ENCODE peak calls at places on chromosomes 11 and 22, in four cellular contexts. One of them, this sample, is unnamed.

GRCh38 chr22:44575344-44576268 is 77.6 kb upstream of the RTL6 start:
- DNase-seq in NCI-H1105 treated with DMSO at 0.1 percent for 48 hours: no peak
- DNase-seq in AG08395: no peak
- DNase-seq in activated effector memory CD4-positive, alpha-beta T cell treated with Interleukin-2 at 50 U/mL for 16 hours: no peak
- DNase-seq in this sample: no peak

GRCh38 chr22:39729141-39729934 is 158.8 kb downstream of the CACNA1I start:
- DNase-seq in NCI-H1105 treated with DMSO at 0.1 percent for 48 hours: no peak
- DNase-seq in AG08395: no peak
- DNase-seq in activated effector memory CD4-positive, alpha-beta T cell treated with Interleukin-2 at 50 U/mL for 16 hours: no peak
- DNase-seq in this sample: no peak

GRCh38 chr22:38353701-38354100 is 36.5 kb upstream of the CSNK1E start:
- DNase-seq in NCI-H1105 treated with DMSO at 0.1 percent for 48 hours: no peak
- DNase-seq in AG08395: no peak
- DNase-seq in activated effector memory CD4-positive, alpha-beta T cell treated with Interleukin-2 at 50 U/mL for 16 hours: no peak
- DNase-seq in this sample: no peak

GRCh38 chr11:111933872-111934271 is 3.3 kb upstream of the DIXDC1 start:
- DNase-seq in NCI-H1105 treated with DMSO at 0.1 percent for 48 hours: no peak
- DNase-seq in AG08395: no peak
- DNase-seq in activated effector memory CD4-positive, alpha-beta T cell treated with Interleukin-2 at 50 U/mL for 16 hours: no peak
- DNase-seq in this sample: no peak

GRCh38 chr11:82906931-82907330 is 5.4 kb downstream of the DDIAS start:
- DNase-seq in NCI-H1105 treated with DMSO at 0.1 percent for 48 hours: no peak
- DNase-seq in AG08395: no peak
- DNase-seq in activated effector memory CD4-positive, alpha-beta T cell treated with Interleukin-2 at 50 U/mL for 16 hours: no peak
- DNase-seq in this sample: no peak

GRCh38 chr11:71263391-71263790 is 11.0 kb upstream of the SHANK2 start:
- DNase-seq in NCI-H1105 treated with DMSO at 0.1 percent for 48 hours: no peak
- DNase-seq in AG08395: no peak
- DNase-seq in activated effector memory CD4-positive, alpha-beta T cell treated with Interleukin-2 at 50 U/mL for 16 hours: no peak
- DNase-seq in this sample: no peak

GRCh38 chr11:65700377-65700776 is 11.7 kb upstream of the KAT5 start:
- DNase-seq in NCI-H1105 treated with DMSO at 0.1 percent for 48 hours: no peak
- DNase-seq in AG08395: no peak
- DNase-seq in activated effector memory CD4-positive, alpha-beta T cell treated with Interleukin-2 at 50 U/mL for 16 hours: no peak
- DNase-seq in this sample: no peak

GRCh38 chr11:87125257-87125656 is 87.5 kb downstream of the TMEM135 start:
- DNase-seq in NCI-H1105 treated with DMSO at 0.1 percent for 48 hours: no peak
- DNase-seq in AG08395: no peak
- DNase-seq in activated effector memory CD4-positive, alpha-beta T cell treated with Interleukin-2 at 50 U/mL for 16 hours: no peak
- DNase-seq in this sample: no peak

GRCh38 chr11:40722179-40722795 is 737.2 kb downstream of the LRRC4C start:
- DNase-seq in NCI-H1105 treated with DMSO at 0.1 percent for 48 hours: no peak
- DNase-seq in AG08395: no peak
- DNase-seq in activated effector memory CD4-positive, alpha-beta T cell treated with Interleukin-2 at 50 U/mL for 16 hours: no peak
- DNase-seq in this sample: no peak

GRCh38 chr11:109641549-109641948 is 219.6 kb downstream of the C11orf87 start:
- DNase-seq in NCI-H1105 treated with DMSO at 0.1 percent for 48 hours: no peak
- DNase-seq in AG08395: peak
- DNase-seq in activated effector memory CD4-positive, alpha-beta T cell treated with Interleukin-2 at 50 U/mL for 16 hours: no peak
- DNase-seq in this sample: no peak

GRCh38 chr11:33480636-33481035 is 220.0 kb downstream of the C11orf91 start:
- DNase-seq in NCI-H1105 treated with DMSO at 0.1 percent for 48 hours: no peak
- DNase-seq in AG08395: no peak
- DNase-seq in activated effector memory CD4-positive, alpha-beta T cell treated with Interleukin-2 at 50 U/mL for 16 hours: no peak
- DNase-seq in this sample: no peak

GRCh38 chr11:74546752-74547151 is 45.6 kb upstream of the POLD3 start:
- DNase-seq in NCI-H1105 treated with DMSO at 0.1 percent for 48 hours: no peak
- DNase-seq in AG08395: no peak
- DNase-seq in activated effector memory CD4-positive, alpha-beta T cell treated with Interleukin-2 at 50 U/mL for 16 hours: no peak
- DNase-seq in this sample: no peak

GRCh38 chr22:45272498-45272897 is 12.3 kb upstream of the UPK3A start:
- DNase-seq in NCI-H1105 treated with DMSO at 0.1 percent for 48 hours: no peak
- DNase-seq in AG08395: no peak
- DNase-seq in activated effector memory CD4-positive, alpha-beta T cell treated with Interleukin-2 at 50 U/mL for 16 hours: no peak
- DNase-seq in this sample: no peak

GRCh38 chr11:131248588-131248987 is 121.8 kb upstream of the NTM start:
- DNase-seq in NCI-H1105 treated with DMSO at 0.1 percent for 48 hours: no peak
- DNase-seq in AG08395: no peak
- DNase-seq in activated effector memory CD4-positive, alpha-beta T cell treated with Interleukin-2 at 50 U/mL for 16 hours: no peak
- DNase-seq in this sample: no peak

GRCh38 chr11:116207349-116207748 is 565.4 kb downstream of the BUD13 start:
- DNase-seq in NCI-H1105 treated with DMSO at 0.1 percent for 48 hours: peak
- DNase-seq in AG08395: no peak
- DNase-seq in activated effector memory CD4-positive, alpha-beta T cell treated with Interleukin-2 at 50 U/mL for 16 hours: no peak
- DNase-seq in this sample: no peak

GRCh38 chr11:119382101-119382500 is 611 bp upstream of the USP2 start:
- DNase-seq in NCI-H1105 treated with DMSO at 0.1 percent for 48 hours: no peak
- DNase-seq in AG08395: no peak
- DNase-seq in activated effector memory CD4-positive, alpha-beta T cell treated with Interleukin-2 at 50 U/mL for 16 hours: no peak
- DNase-seq in this sample: no peak

GRCh38 chr11:35364101-35364780 is 55.1 kb downstream of the SLC1A2 start:
- DNase-seq in NCI-H1105 treated with DMSO at 0.1 percent for 48 hours: no peak
- DNase-seq in AG08395: peak
- DNase-seq in activated effector memory CD4-positive, alpha-beta T cell treated with Interleukin-2 at 50 U/mL for 16 hours: no peak
- DNase-seq in this sample: peak

GRCh38 chr11:64299847-64300648 is at the start of gene CATSPERZ:
- DNase-seq in NCI-H1105 treated with DMSO at 0.1 percent for 48 hours: no peak
- DNase-seq in AG08395: no peak
- DNase-seq in activated effector memory CD4-positive, alpha-beta T cell treated with Interleukin-2 at 50 U/mL for 16 hours: no peak
- DNase-seq in this sample: peak

GRCh38 chr11:7846003-7846402 is 49.3 kb upstream of the OR5P2 start:
- DNase-seq in NCI-H1105 treated with DMSO at 0.1 percent for 48 hours: no peak
- DNase-seq in AG08395: no peak
- DNase-seq in activated effector memory CD4-positive, alpha-beta T cell treated with Interleukin-2 at 50 U/mL for 16 hours: no peak
- DNase-seq in this sample: no peak

GRCh38 chr11:26878959-26879581 is 114.8 kb upstream of the FIBIN start:
- DNase-seq in NCI-H1105 treated with DMSO at 0.1 percent for 48 hours: no peak
- DNase-seq in AG08395: no peak
- DNase-seq in activated effector memory CD4-positive, alpha-beta T cell treated with Interleukin-2 at 50 U/mL for 16 hours: no peak
- DNase-seq in this sample: no peak

GRCh38 chr11:34263462-34264186 is 94.2 kb downstream of the ABTB2 start:
- DNase-seq in NCI-H1105 treated with DMSO at 0.1 percent for 48 hours: peak
- DNase-seq in AG08395: peak
- DNase-seq in activated effector memory CD4-positive, alpha-beta T cell treated with Interleukin-2 at 50 U/mL for 16 hours: no peak
- DNase-seq in this sample: peak

GRCh38 chr11:32893091-32893946 is 708 bp downstream of the QSER1 start:
- DNase-seq in NCI-H1105 treated with DMSO at 0.1 percent for 48 hours: peak
- DNase-seq in AG08395: peak
- DNase-seq in activated effector memory CD4-positive, alpha-beta T cell treated with Interleukin-2 at 50 U/mL for 16 hours: peak
- DNase-seq in this sample: peak

GRCh38 chr11:118152552-118153471 is at the start of gene SCN4B:
- DNase-seq in NCI-H1105 treated with DMSO at 0.1 percent for 48 hours: peak
- DNase-seq in AG08395: peak
- DNase-seq in activated effector memory CD4-positive, alpha-beta T cell treated with Interleukin-2 at 50 U/mL for 16 hours: no peak
- DNase-seq in this sample: peak

GRCh38 chr22:26053737-26054316 is 115.4 kb upstream of the SEZ6L start:
- DNase-seq in NCI-H1105 treated with DMSO at 0.1 percent for 48 hours: no peak
- DNase-seq in AG08395: no peak
- DNase-seq in activated effector memory CD4-positive, alpha-beta T cell treated with Interleukin-2 at 50 U/mL for 16 hours: no peak
- DNase-seq in this sample: no peak

GRCh38 chr11:933002-933820 is 7.5 kb downstream of the AP2A2 start:
- DNase-seq in NCI-H1105 treated with DMSO at 0.1 percent for 48 hours: no peak
- DNase-seq in AG08395: no peak
- DNase-seq in activated effector memory CD4-positive, alpha-beta T cell treated with Interleukin-2 at 50 U/mL for 16 hours: no peak
- DNase-seq in this sample: no peak

GRCh38 chr11:67298786-67299185 is 4.5 kb upstream of the SSH3 start:
- DNase-seq in NCI-H1105 treated with DMSO at 0.1 percent for 48 hours: no peak
- DNase-seq in AG08395: no peak
- DNase-seq in activated effector memory CD4-positive, alpha-beta T cell treated with Interleukin-2 at 50 U/mL for 16 hours: no peak
- DNase-seq in this sample: peak

GRCh38 chr11:115581871-115582639 is 77.8 kb upstream of the CADM1 start:
- DNase-seq in NCI-H1105 treated with DMSO at 0.1 percent for 48 hours: peak
- DNase-seq in AG08395: no peak
- DNase-seq in activated effector memory CD4-positive, alpha-beta T cell treated with Interleukin-2 at 50 U/mL for 16 hours: no peak
- DNase-seq in this sample: no peak

GRCh38 chr22:28594784-28595324 is 84.8 kb downstream of the TTC28 start:
- DNase-seq in NCI-H1105 treated with DMSO at 0.1 percent for 48 hours: peak
- DNase-seq in AG08395: peak
- DNase-seq in activated effector memory CD4-positive, alpha-beta T cell treated with Interleukin-2 at 50 U/mL for 16 hours: no peak
- DNase-seq in this sample: no peak

GRCh38 chr22:36224245-36224644 is 15.1 kb downstream of the APOL2 start:
- DNase-seq in NCI-H1105 treated with DMSO at 0.1 percent for 48 hours: no peak
- DNase-seq in AG08395: no peak
- DNase-seq in activated effector memory CD4-positive, alpha-beta T cell treated with Interleukin-2 at 50 U/mL for 16 hours: no peak
- DNase-seq in this sample: no peak

GRCh38 chr22:35708453-35708852 is 9.2 kb upstream of the APOL5 start:
- DNase-seq in NCI-H1105 treated with DMSO at 0.1 percent for 48 hours: no peak
- DNase-seq in AG08395: no peak
- DNase-seq in activated effector memory CD4-positive, alpha-beta T cell treated with Interleukin-2 at 50 U/mL for 16 hours: no peak
- DNase-seq in this sample: no peak

GRCh38 chr22:25942126-25942988 is 200.4 kb downstream of the MYO18B start:
- DNase-seq in NCI-H1105 treated with DMSO at 0.1 percent for 48 hours: no peak
- DNase-seq in AG08395: no peak
- DNase-seq in activated effector memory CD4-positive, alpha-beta T cell treated with Interleukin-2 at 50 U/mL for 16 hours: no peak
- DNase-seq in this sample: no peak

GRCh38 chr11:73295259-73295995 is 12.6 kb upstream of the ARHGEF17 start:
- DNase-seq in NCI-H1105 treated with DMSO at 0.1 percent for 48 hours: peak
- DNase-seq in AG08395: peak
- DNase-seq in activated effector memory CD4-positive, alpha-beta T cell treated with Interleukin-2 at 50 U/mL for 16 hours: peak
- DNase-seq in this sample: peak

GRCh38 chr11:128208329-128209220 is 378.8 kb downstream of the ETS1 start:
- DNase-seq in NCI-H1105 treated with DMSO at 0.1 percent for 48 hours: peak
- DNase-seq in AG08395: peak
- DNase-seq in activated effector memory CD4-positive, alpha-beta T cell treated with Interleukin-2 at 50 U/mL for 16 hours: no peak
- DNase-seq in this sample: no peak

GRCh38 chr22:46917702-46918101 is 155.3 kb downstream of the TBC1D22A start:
- DNase-seq in NCI-H1105 treated with DMSO at 0.1 percent for 48 hours: no peak
- DNase-seq in AG08395: no peak
- DNase-seq in activated effector memory CD4-positive, alpha-beta T cell treated with Interleukin-2 at 50 U/mL for 16 hours: no peak
- DNase-seq in this sample: no peak

GRCh38 chr11:114479331-114479730 is 40.1 kb downstream of the REXO2 start:
- DNase-seq in NCI-H1105 treated with DMSO at 0.1 percent for 48 hours: no peak
- DNase-seq in AG08395: no peak
- DNase-seq in activated effector memory CD4-positive, alpha-beta T cell treated with Interleukin-2 at 50 U/mL for 16 hours: no peak
- DNase-seq in this sample: no peak

GRCh38 chr11:11382858-11383532 is 29.9 kb upstream of the CSNK2A3 start:
- DNase-seq in NCI-H1105 treated with DMSO at 0.1 percent for 48 hours: peak
- DNase-seq in AG08395: no peak
- DNase-seq in activated effector memory CD4-positive, alpha-beta T cell treated with Interleukin-2 at 50 U/mL for 16 hours: no peak
- DNase-seq in this sample: no peak

GRCh38 chr11:23903044-23903704 is 593.7 kb upstream of the LUZP2 start:
- DNase-seq in NCI-H1105 treated with DMSO at 0.1 percent for 48 hours: no peak
- DNase-seq in AG08395: peak
- DNase-seq in activated effector memory CD4-positive, alpha-beta T cell treated with Interleukin-2 at 50 U/mL for 16 hours: no peak
- DNase-seq in this sample: no peak